ENCODE peak calls at places on chromosomes 3 and 15, in seven cellular contexts. H is AG09309, U is Panc1, W is HFF-Myc, V is thyroid gland, T is Peyer's patch, X is AG04450. J is an unnamed sample.

GRCh38 chr3:63763156-63763555 is 55.9 kb upstream of the C3orf49 start:
- DNase-seq in H (no peak), U (no peak), W (peak), V (no peak), T (no peak), X (no peak), J (peak)

GRCh38 chr3:42473083-42473932 is 29.1 kb upstream of the VIPR1 start:
- DNase-seq in H (peak), U (no peak), W (peak), V (peak), T (peak), X (no peak), J (no peak)

GRCh38 chr3:62529230-62529629 is 155.9 kb upstream of the FEZF2 start:
- DNase-seq in H (no peak), U (no peak), W (peak), V (peak), T (no peak), X (no peak), J (no peak)

GRCh38 chr3:132592211-132592610 is 4.9 kb upstream of the ACKR4 start:
- DNase-seq in H (no peak), U (no peak), W (no peak), V (no peak), T (no peak), X (no peak), J (no peak)

GRCh38 chr3:72102057-72102711 is 317.2 kb upstream of the PROK2 start:
- DNase-seq in H (no peak), U (no peak), W (no peak), V (no peak), T (no peak), X (no peak), J (no peak)

GRCh38 chr15:21267231-21267630 is 173.1 kb downstream of the POTEB3 start:
- DNase-seq in H (no peak), U (no peak), W (no peak), V (no peak), T (no peak), X (no peak), J (no peak)

GRCh38 chr15:37070686-37071085 is 29.7 kb downstream of the MEIS2 start:
- DNase-seq in H (no peak), U (no peak), W (no peak), V (no peak), T (no peak), X (no peak), J (no peak)

GRCh38 chr3:66989860-66990696 is 8.0 kb upstream of the KBTBD8 start:
- DNase-seq in H (no peak), U (no peak), W (no peak), V (no peak), T (no peak), X (no peak), J (no peak)

GRCh38 chr3:137768021-137768360 is 3.9 kb downstream of the SOX14 start:
- DNase-seq in H (no peak), U (no peak), W (no peak), V (no peak), T (no peak), X (no peak), J (no peak)

GRCh38 chr3:52014613-52015012 is 18.9 kb upstream of the RPL29 start:
- DNase-seq in H (no peak), U (no peak), W (no peak), V (no peak), T (no peak), X (no peak), J (no peak)

GRCh38 chr3:134338201-134338512 is 36.1 kb downstream of the AMOTL2 start:
- DNase-seq in H (no peak), U (no peak), W (no peak), V (no peak), T (no peak), X (no peak), J (no peak)

GRCh38 chr3:40695848-40696247 is 171.1 kb downstream of the ZNF621 start:
- DNase-seq in H (no peak), U (no peak), W (no peak), V (no peak), T (no peak), X (no peak), J (no peak)

GRCh38 chr3:40691598-40691905 is 166.8 kb downstream of the ZNF621 start:
- DNase-seq in H (no peak), U (no peak), W (no peak), V (peak), T (no peak), X (no peak), J (no peak)

DNA sequence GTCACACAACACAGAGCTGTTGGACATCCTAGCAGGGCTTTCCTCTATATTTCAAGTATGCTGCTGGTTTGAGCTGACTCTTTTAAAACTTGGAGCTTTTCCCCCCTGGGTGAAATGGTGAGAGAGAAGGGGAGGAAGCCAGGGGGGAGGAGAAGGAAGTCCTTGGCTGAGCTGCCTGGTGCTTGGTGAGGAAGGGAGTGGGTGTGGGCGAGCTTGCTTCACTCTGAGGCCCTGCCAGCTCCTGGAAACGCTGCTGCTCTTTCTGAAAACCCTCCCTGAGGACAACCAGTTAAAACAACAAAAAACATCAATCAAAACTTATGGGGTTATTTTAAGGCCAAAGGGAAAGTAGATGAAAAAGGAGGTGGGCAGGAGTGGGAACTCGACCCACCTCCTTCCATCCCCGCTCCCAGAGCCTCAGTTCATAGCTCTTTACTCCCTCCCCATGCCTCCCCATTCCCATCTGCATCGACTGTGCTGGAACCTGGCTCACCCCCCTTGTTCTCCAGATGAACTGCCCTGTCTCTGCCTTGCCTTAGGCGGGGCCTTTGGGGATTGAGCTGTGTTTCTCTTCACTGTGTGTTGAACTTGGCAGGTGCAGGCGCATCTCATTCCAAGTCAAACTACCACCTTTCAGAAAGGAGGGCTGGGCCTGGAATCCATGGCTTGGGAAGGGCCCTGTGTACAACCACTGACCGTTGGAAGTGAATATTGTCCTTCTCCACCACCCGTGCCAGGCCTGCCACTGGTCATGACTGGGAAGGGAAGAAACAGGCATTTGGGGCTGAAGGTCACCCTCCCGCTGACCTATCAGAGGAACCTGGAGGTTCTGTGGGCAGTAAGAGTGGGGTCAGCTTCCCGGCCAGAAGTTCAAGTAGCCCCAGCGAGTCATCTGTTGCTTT is 166.2 kb downstream of the ZNF621 start:
- DNase-seq in H (no peak), U (no peak), W (no peak), V (peak), T (no peak), X (no peak), J (no peak)
- TF ChIP-seq CTCF in H (no peak), U (no peak), W (no peak), V (no peak), T (no peak), X (no peak), J (no peak)

GRCh38 chr3:16808393-16809107 is 76.2 kb upstream of the PLCL2 start:
- DNase-seq in H (no peak), U (no peak), W (no peak), V (no peak), T (no peak), X (no peak), J (no peak)
- H3K4me3 ChIP-seq in H (no peak), U (no peak), W (no peak), V (no peak), T (no peak), X (no peak), J (no peak)

DNA sequence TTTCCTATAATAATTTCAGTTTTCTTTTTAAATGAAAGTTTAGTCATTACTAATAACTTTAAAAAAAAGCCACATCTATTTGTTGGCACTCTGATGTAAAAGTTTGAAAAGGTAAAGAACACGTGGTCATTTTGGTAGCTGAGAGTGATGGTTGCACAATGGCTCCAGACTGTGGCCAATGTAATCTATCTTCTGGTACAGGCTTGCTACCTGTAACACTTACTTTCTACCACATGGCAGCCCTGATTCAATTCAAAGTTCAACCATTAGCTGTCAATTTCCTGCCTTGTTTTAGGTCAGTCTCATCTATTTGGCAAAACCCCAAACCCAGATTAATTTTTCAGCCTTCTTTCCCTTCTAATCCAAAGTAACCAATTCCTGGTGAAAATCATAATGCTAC is 126.1 kb downstream of the TUSC7 start:
- DNase-seq in H (no peak), U (no peak), W (no peak), V (no peak), T (no peak), X (no peak), J (no peak)
- TF ChIP-seq CTCF in H (no peak), U (no peak), W (no peak), V (no peak), T (no peak), X (no peak), J (no peak)

GRCh38 chr3:13716540-13717221 is 163.2 kb downstream of the WNT7A start:
- DNase-seq in H (no peak), U (no peak), W (no peak), V (no peak), T (peak), X (no peak), J (no peak)

GRCh38 chr3:13714251-13714916 is 165.5 kb downstream of the FBLN2 start:
- DNase-seq in H (no peak), U (no peak), W (no peak), V (no peak), T (peak), X (no peak), J (no peak)

GRCh38 chr3:13715167-13715954 is 164.5 kb downstream of the WNT7A start:
- DNase-seq in H (no peak), U (no peak), W (no peak), V (no peak), T (peak), X (no peak), J (no peak)

GRCh38 chr3:13717222-13717573 is 162.7 kb downstream of the WNT7A start:
- DNase-seq in H (no peak), U (no peak), W (no peak), V (no peak), T (no peak), X (no peak), J (no peak)

DNA sequence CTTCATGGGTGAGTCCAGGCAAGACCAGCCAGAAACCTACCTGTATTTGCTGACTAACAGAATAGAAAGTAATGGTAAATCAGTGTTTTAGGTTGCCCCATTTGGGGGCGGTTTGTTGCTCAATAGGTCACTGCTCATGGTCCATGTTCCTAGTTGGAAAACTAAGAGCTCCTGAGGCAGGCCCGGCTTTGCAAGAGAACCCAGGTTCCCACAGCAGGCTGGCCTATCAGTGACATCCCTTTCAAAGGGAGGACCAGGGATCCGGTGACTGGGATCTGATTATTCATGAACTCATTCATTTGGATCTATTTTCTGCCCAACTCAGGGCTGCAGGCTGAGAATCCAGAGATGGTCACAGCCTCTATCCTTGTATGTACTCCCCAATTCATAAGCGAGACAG is 163.9 kb downstream of the WNT7A start:
- DNase-seq in H (no peak), U (no peak), W (no peak), V (no peak), T (peak), X (no peak), J (no peak)
- H3K4me3 ChIP-seq in H (no peak), U (no peak), W (no peak), V (no peak), T (no peak), X (no peak), J (no peak)

GRCh38 chr3:11438636-11439035 is 166.4 kb downstream of the ATG7 start:
- DNase-seq in H (no peak), U (no peak), W (no peak), V (no peak), T (no peak), X (no peak), J (no peak)
- TF ChIP-seq CTCF in H (no peak), U (no peak), W (no peak), V (no peak), T (no peak), X (peak), J (no peak)

J was measured in AG04449.